ENCODE peak calls at places on chromosomes 7 and 10, in eight cellular contexts. I, X, G, Z, N, F, T and E are unnamed samples.

GRCh38 chr10:31129261-31129660 is 97.6 kb upstream of the ZNF438 start:
- DNase-seq in N (no peak), F (no peak), T (no peak), X (no peak), G (no peak), Z (no peak), I (no peak), E (no peak)

GRCh38 chr7:155205368-155206285 is 92.1 kb upstream of the INSIG1 start:
- DNase-seq in N (no peak), F (no peak), X (peak; percentile 76), I (no peak), Z (peak; percentile 3), T (peak; percentile 33), G (peak; percentile 73), E (peak; percentile 44)

GRCh38 chr7:5533821-5534367 is 110.3 kb upstream of the TNRC18 start:
- DNase-seq in F (no peak), T (no peak), G (no peak), X (no peak), Z (no peak), I (no peak), N (no peak), E (no peak)

GRCh38 chr10:102808380-102808779 is 28.8 kb downstream of the CYP17A1 start:
- DNase-seq in N (no peak), G (no peak), I (no peak), Z (no peak), F (no peak), T (no peak), X (no peak), E (no peak)

GRCh38 chr7:131327049-131327625 is 539 bp upstream of the MKLN1 start:
- DNase-seq in N (peak; percentile 59), F (no peak), X (no peak), I (no peak), Z (no peak), T (peak; percentile 64), G (no peak), E (no peak)

GRCh38 chr7:99843808-99844207 is 16.0 kb downstream of the CYP3A43 start:
- DNase-seq in F (no peak), G (no peak), Z (no peak), T (no peak), N (no peak), X (no peak), I (no peak), E (no peak)

GRCh38 chr10:129766611-129767550 is 197.2 kb downstream of the EBF3 start:
- DNase-seq in G (no peak), N (no peak), I (peak; percentile 37), F (no peak), X (no peak), T (no peak), Z (no peak), E (no peak)

GRCh38 chr10:30915141-30915540 is 116.5 kb downstream of the ZNF438 start:
- DNase-seq in G (no peak), F (no peak), X (no peak), Z (no peak), N (no peak), I (no peak), T (no peak), E (no peak)

GRCh38 chr10:62109532-62110293 is 158.9 kb downstream of the RTKN2 start:
- DNase-seq in X (no peak), N (no peak), Z (no peak), I (no peak), T (no peak), F (no peak), G (no peak), E (no peak)

GRCh38 chr10:133143546-133143945 is 16.5 kb upstream of the KNDC1 start:
- DNase-seq in X (no peak), F (no peak), G (no peak), I (no peak), N (no peak), T (no peak), Z (no peak), E (no peak)

GRCh38 chr7:114574384-114574783 is 159.8 kb downstream of the FOXP2 start:
- DNase-seq in X (no peak), F (no peak), T (no peak), Z (no peak), G (no peak), N (no peak), I (no peak), E (no peak)

GRCh38 chr7:141649865-141650499 is 52.0 kb downstream of the DENND11 start:
- DNase-seq in Z (peak; percentile 77), F (peak; percentile 76), N (peak; percentile 92), I (peak; percentile 69), T (peak; percentile 70), X (no peak), G (no peak), E (peak; percentile 58)

GRCh38 chr10:43045246-43045621 is 31.6 kb upstream of the RET start:
- DNase-seq in Z (no peak), T (no peak), N (no peak), I (peak; percentile 35), F (no peak), X (no peak), G (no peak), E (peak; percentile 4)